ENCODE peak calls at places on chromosomes 7 and 10, in nine cellular contexts. R is NCI-H510A treated with DMSO at 0.1 percent for 48 hours; Z is KG1; H is effector CD4-positive, alpha-beta T cell; A is A549; C is Daoy; U is NCI-H1092; Y is AG10803; F is germinal center. S is an unnamed sample.

GRCh38 chr10:12417341-12417740 is 68.0 kb downstream of the CAMK1D start:
- DNase-seq in R (no peak), Z (no peak), H (no peak), A (no peak), C (peak), U (no peak), Y (no peak), F (no peak), S (no peak)

GRCh38 chr7:129875160-129875559 is 77.6 kb downstream of the UBE2H start:
- DNase-seq in R (no peak), Z (no peak), H (no peak), A (no peak), C (no peak), U (no peak), Y (no peak), F (no peak), S (no peak)

GRCh38 chr7:18102576-18102975 is 74.9 kb upstream of the PRPS1L1 start:
- DNase-seq in R (no peak), Z (no peak), H (no peak), A (no peak), C (no peak), U (no peak), Y (no peak), F (no peak), S (no peak)

GRCh38 chr7:156652886-156653568 is 12.5 kb downstream of the RNF32 start:
- DNase-seq in R (no peak), Z (no peak), H (no peak), A (no peak), C (peak), U (no peak), Y (no peak), F (no peak), S (no peak)

GRCh38 chr7:2248984-2249694 is 7.1 kb downstream of the NUDT1 start:
- DNase-seq in R (no peak), Z (peak), H (no peak), A (peak), C (peak), U (no peak), Y (peak), F (no peak), S (peak)

GRCh38 chr10:117374506-117375359 is 507 bp downstream of the PDZD8 start:
- DNase-seq in R (peak), Z (no peak), H (peak), A (peak), C (peak), U (no peak), Y (peak), F (peak), S (peak)

GRCh38 chr10:125707852-125708468 is 11.5 kb upstream of the EDRF1 start:
- DNase-seq in R (no peak), Z (no peak), H (no peak), A (peak), C (no peak), U (no peak), Y (peak), F (no peak), S (no peak)

GRCh38 chr7:101200862-101201599 is at the start of gene MOGAT3:
- DNase-seq in R (no peak), Z (no peak), H (no peak), A (no peak), C (no peak), U (no peak), Y (no peak), F (no peak), S (no peak)

GRCh38 chr7:105187302-105188169 is 173.5 kb downstream of the KMT2E start:
- DNase-seq in R (no peak), Z (no peak), H (no peak), A (no peak), C (no peak), U (no peak), Y (no peak), F (no peak), S (no peak)

GRCh38 chr7:88224596-88225275 is 4.9 kb upstream of the SRI start:
- DNase-seq in R (no peak), Z (no peak), H (no peak), A (no peak), C (peak), U (no peak), Y (peak), F (no peak), S (peak)

GRCh38 chr10:70694410-70695179 is 22.3 kb downstream of the ADAMTS14 start:
- DNase-seq in R (no peak), Z (no peak), H (no peak), A (no peak), C (no peak), U (no peak), Y (peak), F (no peak), S (no peak)

GRCh38 chr7:1883031-1883761 is 213.1 kb downstream of the ELFN1 start:
- DNase-seq in R (no peak), Z (no peak), H (no peak), A (peak), C (peak), U (no peak), Y (peak), F (no peak), S (no peak)

GRCh38 chr10:37572206-37572605 is 285.2 kb downstream of the ZNF248 start:
- DNase-seq in R (no peak), Z (no peak), H (no peak), A (no peak), C (no peak), U (no peak), Y (no peak), F (no peak), S (no peak)

GRCh38 chr10:71771821-71772617 is 1.3 kb downstream of the VSIR start:
- DNase-seq in R (no peak), Z (no peak), H (no peak), A (peak), C (peak), U (no peak), Y (peak), F (no peak), S (no peak)

GRCh38 chr10:63286754-63287264 is 153.7 kb downstream of the NRBF2 start:
- DNase-seq in R (no peak), Z (no peak), H (no peak), A (no peak), C (no peak), U (no peak), Y (no peak), F (no peak), S (no peak)

GRCh38 chr10:86247588-86247987 is 119.0 kb downstream of the GRID1 start:
- DNase-seq in R (no peak), Z (no peak), H (no peak), A (no peak), C (no peak), U (no peak), Y (no peak), F (no peak), S (no peak)

GRCh38 chr7:143384148-143384547 is 3.0 kb downstream of the ZYX start:
- DNase-seq in R (no peak), Z (no peak), H (no peak), A (no peak), C (no peak), U (no peak), Y (no peak), F (no peak), S (no peak)

GRCh38 chr10:113550365-113550764 is 2.5 kb upstream of the HABP2 start:
- DNase-seq in R (no peak), Z (no peak), H (no peak), A (no peak), C (peak), U (no peak), Y (no peak), F (no peak), S (no peak)

GRCh38 chr10:131856441-131857094 is 44.2 kb upstream of the PPP2R2D start:
- DNase-seq in R (no peak), Z (no peak), H (no peak), A (no peak), C (no peak), U (no peak), Y (no peak), F (no peak), S (no peak)

GRCh38 chr10:25682203-25682950 is 251.7 kb upstream of the MYO3A start:
- DNase-seq in R (no peak), Z (no peak), H (no peak), A (peak), C (peak), U (no peak), Y (peak), F (no peak), S (no peak)

GRCh38 chr10:792792-793100 is 103.3 kb upstream of the DIP2C start:
- DNase-seq in R (no peak), Z (no peak), H (no peak), A (no peak), C (no peak), U (no peak), Y (peak), F (no peak), S (no peak)

GRCh38 chr7:85564861-85565630 is 378.2 kb upstream of the SEMA3D start:
- DNase-seq in R (no peak), Z (no peak), H (no peak), A (no peak), C (no peak), U (no peak), Y (peak), F (no peak), S (no peak)

GRCh38 chr10:98225000-98225399 is 43.0 kb downstream of the LOXL4 start:
- DNase-seq in R (no peak), Z (no peak), H (no peak), A (no peak), C (no peak), U (no peak), Y (no peak), F (no peak), S (no peak)